ENCODE peak calls at places on chromosomes 2 and 18, in seven cellular contexts. U, I, O, J, Y, W and F are unnamed samples.

GRCh38 chr2:235729182-235729929 is 235.5 kb downstream of the AGAP1 start:
- DNase-seq in U (no peak), I (no peak), O (no peak), J (no peak), Y (no peak), W (no peak), F (no peak)

GRCh38 chr2:98927059-98927458 is 9.0 kb downstream of the CRACDL start:
- DNase-seq in U (no peak), I (no peak), O (no peak), J (no peak), Y (no peak), W (no peak), F (no peak)

GRCh38 chr2:197113221-197113831 is 186.8 kb upstream of the PGAP1 start:
- DNase-seq in U (no peak), I (peak), O (no peak), J (no peak), Y (no peak), W (peak), F (no peak)

GRCh38 chr18:46332956-46333355 is 228.8 kb downstream of the HAUS1 start:
- DNase-seq in U (peak), I (peak), O (no peak), J (no peak), Y (no peak), W (no peak), F (no peak)

GRCh38 chr2:132424526-132425121 is 8.0 kb downstream of the GPR39 start:
- DNase-seq in U (no peak), I (no peak), O (no peak), J (no peak), Y (no peak), W (peak), F (no peak)

GRCh38 chr2:9364791-9365497 is 58.4 kb downstream of the ITGB1BP1 start:
- DNase-seq in U (no peak), I (no peak), O (no peak), J (no peak), Y (peak), W (no peak), F (no peak)

GRCh38 chr2:62163106-62163831 is 32.6 kb upstream of the B3GNT2 start:
- DNase-seq in U (no peak), I (no peak), O (no peak), J (no peak), Y (no peak), W (peak), F (no peak)

GRCh38 chr2:131040661-131041401 is 52.4 kb downstream of the FAM168B start:
- DNase-seq in U (no peak), I (no peak), O (no peak), J (no peak), Y (peak), W (no peak), F (no peak)

GRCh38 chr2:10269291-10269690 is 33.4 kb upstream of the HPCAL1 start:
- DNase-seq in U (no peak), I (no peak), O (no peak), J (peak), Y (no peak), W (no peak), F (no peak)

GRCh38 chr2:238599549-238600505 is 173.1 kb downstream of the ASB1 start:
- DNase-seq in U (no peak), I (no peak), O (no peak), J (no peak), Y (no peak), W (no peak), F (no peak)

GRCh38 chr2:50693285-50693684 is 338.6 kb downstream of the NRXN1 start:
- DNase-seq in U (no peak), I (no peak), O (no peak), J (no peak), Y (no peak), W (no peak), F (no peak)

GRCh38 chr2:215435809-215436704 is at the start of gene FN1:
- DNase-seq in U (peak), I (no peak), O (peak), J (peak), Y (peak), W (peak), F (peak)

DNA sequence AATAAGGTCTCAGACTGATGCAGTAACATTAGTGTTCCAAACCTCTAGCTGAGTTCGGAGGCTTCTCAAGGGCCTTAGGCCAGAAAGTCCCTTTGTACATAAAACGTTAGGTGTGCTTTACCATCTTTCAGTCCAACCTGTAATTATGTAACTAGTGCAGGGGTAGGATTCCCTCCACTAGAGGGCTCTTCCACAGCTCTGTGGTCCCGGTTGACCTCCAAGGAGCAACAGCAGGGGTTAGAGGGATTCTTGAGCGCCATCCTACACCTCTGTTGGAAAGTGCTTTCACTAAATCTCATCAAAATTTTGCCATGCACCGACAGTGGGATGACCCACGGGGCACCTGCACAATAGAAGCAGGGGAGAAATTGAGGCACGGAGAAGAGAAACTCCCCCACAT is 155.8 kb upstream of the LRP1B start:
- DNase-seq in U (peak), I (peak), O (no peak), J (no peak), Y (no peak), W (no peak), F (no peak)
- TF ChIP-seq CTCF in U (peak), I (peak), O (no peak), J (no peak), Y (peak), W (no peak), F (no peak)

DNA sequence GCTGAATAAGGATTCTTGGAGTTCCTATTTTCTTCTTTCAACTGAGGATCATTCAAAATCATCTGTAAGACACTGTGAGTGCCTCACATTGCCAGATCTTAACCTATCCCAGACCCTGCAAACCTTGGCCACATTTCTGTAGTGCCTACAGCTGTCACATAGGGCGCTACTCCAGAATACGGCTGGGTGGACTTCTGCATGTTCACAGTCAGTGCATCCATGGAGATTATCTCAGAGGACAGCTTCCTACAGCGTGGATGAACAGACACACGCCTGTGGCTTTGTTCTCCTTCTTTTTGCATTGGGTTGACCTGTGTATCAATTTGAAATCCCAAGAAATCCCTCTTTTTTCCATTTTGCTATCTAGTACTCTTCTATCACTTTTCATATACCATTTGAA is 1.9 kb upstream of the KLHL29 start:
- DNase-seq in U (no peak), I (no peak), O (no peak), J (no peak), Y (no peak), W (no peak), F (no peak)
- TF ChIP-seq CTCF in U (no peak), I (no peak), O (no peak), J (no peak), Y (no peak), W (no peak), F (no peak)

DNA sequence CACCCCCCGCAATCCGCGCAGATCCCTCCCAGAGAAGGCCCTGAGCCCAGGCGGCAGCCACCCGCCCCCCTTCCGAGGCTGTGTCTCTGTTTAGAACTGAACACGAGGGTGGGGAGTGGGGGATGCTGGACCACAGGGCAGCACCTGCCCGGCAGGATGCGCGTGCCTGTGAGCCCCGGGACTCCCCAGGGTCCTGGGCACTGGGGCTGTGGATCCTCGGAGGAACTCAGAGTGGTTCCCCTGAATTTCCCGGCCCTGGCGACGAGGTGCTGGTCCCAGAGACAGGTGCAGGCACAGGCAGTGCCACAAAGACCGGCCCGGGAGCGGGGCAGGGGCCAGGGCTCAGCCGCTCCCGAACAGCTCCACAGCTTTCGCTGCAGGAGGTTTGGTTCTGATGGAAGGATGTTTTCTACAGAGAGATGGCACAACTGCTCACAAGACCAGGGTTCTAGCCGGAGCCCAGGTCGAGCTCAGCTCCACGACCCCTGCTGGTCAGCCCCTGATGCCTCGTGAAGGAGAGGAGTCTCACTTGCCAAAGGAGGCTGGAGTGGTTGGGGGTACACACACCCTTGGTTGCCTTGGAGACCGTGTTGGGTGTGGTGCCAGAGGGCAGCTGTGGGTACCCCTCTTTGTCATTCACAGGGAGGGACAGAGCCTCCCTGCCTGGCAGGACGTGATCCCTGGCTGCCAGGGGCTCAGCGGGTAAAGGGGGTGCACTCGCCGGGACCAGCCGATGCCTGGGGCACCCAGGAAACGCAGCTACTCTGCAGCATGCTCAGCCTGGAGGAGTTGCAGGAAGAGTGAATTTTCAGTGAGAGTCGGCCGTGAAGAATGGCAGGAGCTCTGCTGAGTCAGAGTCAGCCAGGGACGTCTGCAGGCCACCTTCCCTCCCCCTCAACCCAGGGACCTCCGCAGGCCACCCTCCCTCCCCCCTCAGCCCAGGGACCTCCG is 4.4 kb upstream of the NEU4 start:
- DNase-seq in U (peak), I (peak), O (no peak), J (no peak), Y (peak), W (peak), F (peak)
- TF ChIP-seq CTCF in U (no peak), I (no peak), O (no peak), J (no peak), Y (peak), W (no peak), F (no peak)

GRCh38 chr18:63149200-63149587 is 170.4 kb downstream of the BCL2 start:
- DNase-seq in U (no peak), I (no peak), O (no peak), J (no peak), Y (no peak), W (no peak), F (no peak)
- TF ChIP-seq CTCF in U (no peak), I (no peak), O (no peak), J (no peak), Y (no peak), W (no peak), F (no peak)

DNA sequence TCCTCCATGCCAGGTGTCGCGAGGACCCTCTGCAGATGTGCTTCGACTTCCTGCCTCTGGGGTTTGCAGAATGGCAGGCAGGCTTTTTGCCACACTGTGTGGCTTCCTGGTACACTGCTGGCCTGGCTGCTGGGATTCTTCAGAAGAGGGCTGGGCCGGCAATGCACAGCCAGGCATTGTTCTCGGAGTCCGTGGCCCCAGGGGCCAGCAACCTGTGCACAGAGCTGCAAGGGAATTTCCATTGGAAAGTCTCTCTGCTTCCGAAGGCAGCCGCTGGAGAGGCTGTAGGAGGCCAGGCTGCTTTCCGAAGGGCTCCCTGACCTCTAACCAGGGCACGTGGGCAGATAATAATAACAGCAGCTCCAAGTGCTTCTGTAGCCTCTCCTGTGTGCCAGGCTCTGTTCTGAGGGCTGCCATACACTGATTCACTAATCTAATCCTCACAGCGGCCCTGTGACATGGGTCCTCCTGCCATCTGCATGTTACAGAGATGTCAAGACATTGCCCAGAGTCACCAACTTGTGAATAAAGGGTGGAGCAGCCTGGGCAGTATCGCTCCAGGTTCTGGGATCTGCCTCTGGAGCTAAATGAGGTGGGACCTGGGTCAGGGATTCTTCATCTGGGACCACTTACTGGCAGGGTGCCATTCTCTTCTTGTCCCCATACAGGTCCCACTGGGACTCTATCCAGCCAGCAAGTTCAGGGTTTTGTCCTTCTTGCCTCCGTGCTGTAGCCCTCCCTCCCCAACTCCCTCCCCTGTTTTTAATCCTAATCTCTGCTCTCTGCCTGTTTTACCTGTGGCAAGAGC is 5.0 kb downstream of the LDLRAD4 start:
- DNase-seq in U (no peak), I (no peak), O (no peak), J (peak), Y (no peak), W (no peak), F (peak)
- TF ChIP-seq CTCF in U (no peak), I (no peak), O (no peak), J (no peak), Y (no peak), W (no peak), F (no peak)

DNA sequence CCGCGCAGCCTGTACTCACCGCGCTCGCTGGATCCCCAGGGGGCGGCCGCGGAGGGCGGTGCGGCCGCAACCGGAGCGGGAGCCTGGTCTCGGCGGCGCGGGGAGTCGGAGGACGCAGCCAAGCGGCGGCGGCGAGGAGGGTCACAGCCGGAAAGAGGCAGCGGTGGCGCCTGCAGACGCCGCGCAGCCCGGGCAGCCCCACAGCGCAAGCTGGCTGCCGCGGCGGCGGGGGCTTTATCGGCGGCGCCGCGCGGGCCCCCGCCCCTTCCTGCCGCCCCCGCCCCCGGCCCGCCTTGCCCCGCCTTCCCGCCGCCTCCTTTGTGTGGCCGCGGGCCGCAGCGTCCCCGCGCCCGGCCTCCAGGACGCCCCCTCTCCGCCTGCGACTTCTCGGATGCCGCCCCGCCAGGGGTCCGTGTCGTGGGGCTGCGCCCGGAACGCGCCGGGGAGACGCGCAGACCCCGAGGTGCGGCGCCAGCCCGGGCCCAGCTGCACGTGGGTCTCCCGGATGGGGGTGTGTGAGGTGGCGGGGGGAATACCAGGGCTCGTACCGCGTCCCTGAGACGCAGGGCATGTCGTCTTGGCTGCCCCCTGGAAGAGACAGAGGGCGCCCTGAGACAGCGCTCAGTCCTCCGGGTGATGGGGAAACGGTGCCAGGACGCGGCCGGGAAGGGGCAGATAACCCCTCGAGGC is at the start of gene SERPINE2:
- DNase-seq in U (peak), I (peak), O (no peak), J (no peak), Y (peak), W (peak), F (peak)
- TF ChIP-seq CTCF in U (peak), I (no peak), O (no peak), J (no peak), Y (peak), W (peak), F (no peak)